ENCODE peak calls at places on chromosomes 16 and 17, in nine cellular contexts. E, L, B, K, T, W, A, S and Z are unnamed samples.

GRCh38 chr16:2385441-2385840 is 43.8 kb upstream of the CCNF start:
- DNase-seq in E (no peak), L (no peak), B (peak; percentile 12), K (no peak), T (no peak), W (no peak), A (no peak), S (peak; percentile 19), Z (no peak)

GRCh38 chr17:39462644-39463375 is 1.5 kb downstream of the CDK12 start:
- DNase-seq in E (peak; percentile 16), L (peak; percentile 48), B (peak; percentile 34), K (no peak), T (no peak), W (peak; percentile 10), A (no peak), S (peak; percentile 19), Z (peak; percentile 25)

GRCh38 chr16:74743045-74743667 is 31.5 kb downstream of the FA2H start:
- DNase-seq in E (peak; percentile 46), L (no peak), B (no peak), K (no peak), T (no peak), W (no peak), A (no peak), S (no peak), Z (peak; percentile 20)

GRCh38 chr16:87698241-87698640 is 67.5 kb downstream of the KLHDC4 start:
- DNase-seq in E (no peak), L (peak; percentile 50), B (no peak), K (no peak), T (no peak), W (no peak), A (no peak), S (no peak), Z (no peak)

GRCh38 chr16:72938426-72939164 is 109.3 kb downstream of the ZFHX3 start:
- DNase-seq in E (peak; percentile 90), L (no peak), B (peak; percentile 57), K (peak; percentile 92), T (no peak), W (no peak), A (no peak), S (no peak), Z (peak; percentile 88)

GRCh38 chr16:21033707-21034106 is 116.9 kb downstream of the DNAH3 start:
- DNase-seq in E (no peak), L (no peak), B (no peak), K (peak; percentile 44), T (no peak), W (no peak), A (no peak), S (no peak), Z (peak; percentile 16)

GRCh38 chr16:12675852-12676251 is 127.8 kb downstream of the CPPED1 start:
- DNase-seq in E (no peak), L (no peak), B (peak; percentile 74), K (no peak), T (no peak), W (no peak), A (no peak), S (no peak), Z (peak; percentile 68)

GRCh38 chr16:66335704-66336329 is 30.7 kb upstream of the CDH5 start:
- DNase-seq in E (no peak), L (no peak), B (peak; percentile 17), K (peak; percentile 59), T (no peak), W (no peak), A (no peak), S (no peak), Z (peak; percentile 45)

GRCh38 chr16:68351991-68352431 is 41.2 kb downstream of the PRMT7 start:
- DNase-seq in E (no peak), L (no peak), B (no peak), K (no peak), T (no peak), W (no peak), A (no peak), S (no peak), Z (no peak)

GRCh38 chr16:85151603-85152413 is 39.5 kb upstream of the CIBAR2 start:
- DNase-seq in E (peak; percentile 91), L (peak; percentile 28), B (peak; percentile 80), K (peak; percentile 83), T (no peak), W (no peak), A (no peak), S (no peak), Z (peak; percentile 96)

GRCh38 chr17:2647961-2648360 is 54.5 kb downstream of the PAFAH1B1 start:
- DNase-seq in E (no peak), L (no peak), B (no peak), K (no peak), T (no peak), W (no peak), A (no peak), S (no peak), Z (no peak)

GRCh38 chr16:85395913-85396878 is 216.9 kb upstream of the GSE1 start:
- DNase-seq in E (peak; percentile 52), L (no peak), B (no peak), K (peak; percentile 23), T (no peak), W (peak; percentile 31), A (no peak), S (no peak), Z (peak; percentile 39)

GRCh38 chr17:2423271-2423670 is 22.4 kb upstream of the MNT start:
- DNase-seq in E (no peak), L (no peak), B (no peak), K (no peak), T (no peak), W (no peak), A (no peak), S (no peak), Z (no peak)

GRCh38 chr17:45873728-45874127 is 20.6 kb upstream of the MAPT start:
- DNase-seq in E (no peak), L (no peak), B (peak; percentile 33), K (no peak), T (peak; percentile 29), W (no peak), A (no peak), S (no peak), Z (no peak)

GRCh38 chr17:42252528-42253172 is 23.5 kb downstream of the STAT5B start:
- DNase-seq in E (no peak), L (no peak), B (peak; percentile 50), K (no peak), T (no peak), W (no peak), A (no peak), S (no peak), Z (peak; percentile 74)

GRCh38 chr17:5706835-5707234 is 122.5 kb upstream of the NLRP1 start:
- DNase-seq in E (peak; percentile 64), L (peak; percentile 52), B (peak; percentile 70), K (peak; percentile 34), T (peak; percentile 53), W (peak; percentile 86), A (peak; percentile 70), S (peak; percentile 92), Z (peak; percentile 63)

GRCh38 chr17:76742958-76743357 is 5.0 kb downstream of the MFSD11 start:
- DNase-seq in E (no peak), L (no peak), B (peak; percentile 57), K (no peak), T (no peak), W (no peak), A (no peak), S (no peak), Z (no peak)

GRCh38 chr16:84832488-84833141 is 12.8 kb downstream of the CRISPLD2 start:
- DNase-seq in E (peak; percentile 91), L (no peak), B (peak; percentile 97), K (peak; percentile 90), T (no peak), W (no peak), A (no peak), S (no peak), Z (peak; percentile 100)

GRCh38 chr17:7177954-7178477 is 1.2 kb downstream of the ASGR1 start:
- DNase-seq in E (no peak), L (no peak), B (peak; percentile 56), K (no peak), T (no peak), W (peak; percentile 54), A (peak; percentile 18), S (peak; percentile 74), Z (peak; percentile 36)

GRCh38 chr17:33028778-33029177 is 37.1 kb downstream of the SPACA3 start:
- DNase-seq in E (no peak), L (no peak), B (no peak), K (no peak), T (no peak), W (no peak), A (no peak), S (no peak), Z (no peak)

GRCh38 chr17:67467500-67468481 is 90.7 kb downstream of the PITPNC1 start:
- DNase-seq in E (no peak), L (peak; percentile 57), B (no peak), K (no peak), T (no peak), W (no peak), A (no peak), S (no peak), Z (no peak)

GRCh38 chr17:46193246-46193625 is at the start of gene KANSL1:
- DNase-seq in E (peak; percentile 95), L (peak; percentile 91), B (peak; percentile 99), K (peak; percentile 86), T (peak; percentile 86), W (peak; percentile 82), A (peak; percentile 97), S (peak; percentile 98), Z (peak; percentile 97)

GRCh38 chr16:46650224-46650623 is 29.0 kb upstream of the SHCBP1 start:
- DNase-seq in E (no peak), L (no peak), B (peak; percentile 13), K (no peak), T (no peak), W (no peak), A (no peak), S (no peak), Z (peak; percentile 13)

GRCh38 chr17:81204578-81204977 is 18.2 kb downstream of the CEP131 start:
- DNase-seq in E (no peak), L (peak; percentile 30), B (no peak), K (no peak), T (no peak), W (no peak), A (no peak), S (no peak), Z (no peak)

GRCh38 chr16:64507240-64508024 is 614.4 kb downstream of the CDH11 start:
- DNase-seq in E (no peak), L (no peak), B (no peak), K (no peak), T (no peak), W (no peak), A (no peak), S (no peak), Z (no peak)

GRCh38 chr17:4130715-4131114 is 12.1 kb downstream of the ZZEF1 start:
- DNase-seq in E (peak; percentile 72), L (no peak), B (peak; percentile 44), K (no peak), T (no peak), W (no peak), A (no peak), S (no peak), Z (peak; percentile 12)

GRCh38 chr16:2520097-2520783 is at the start of gene AMDHD2:
- DNase-seq in E (peak; percentile 98), L (peak; percentile 87), B (peak; percentile 94), K (peak; percentile 94), T (peak; percentile 91), W (peak; percentile 86), A (peak; percentile 86), S (peak; percentile 97), Z (peak; percentile 92)

GRCh38 chr16:30033270-30033669 is 2.2 kb upstream of the TLCD3B start:
- DNase-seq in E (no peak), L (no peak), B (no peak), K (no peak), T (no peak), W (no peak), A (no peak), S (no peak), Z (no peak)

GRCh38 chr16:50311134-50311528 is 44.8 kb downstream of the ADCY7 start:
- DNase-seq in E (no peak), L (no peak), B (no peak), K (no peak), T (no peak), W (no peak), A (no peak), S (no peak), Z (no peak)